ENCODE peak calls at places on chromosomes 3 and 15, in seven cellular contexts. G is prostate gland; T is naive thymus-derived CD4-positive, alpha-beta T cell; U is A549; D is astrocyte; V is right lobe of liver; W is right cardiac atrium. C is an unnamed sample.

GRCh38 chr3:55166577-55167555 is 239.0 kb upstream of the LRTM1 start:
- DNase-seq in V (no peak), G (no peak), T (no peak), U (no peak), D (no peak), W (no peak), C (no peak)

GRCh38 chr3:123843668-123844067 is 40.5 kb downstream of the MYLK start:
- DNase-seq in D (peak; percentile 83), G (no peak), U (no peak), T (no peak), V (no peak), W (no peak), C (no peak)

GRCh38 chr3:3765661-3766060 is 33.6 kb upstream of the LRRN1 start:
- DNase-seq in G (no peak), V (no peak), T (no peak), D (peak; percentile 45), W (no peak), U (no peak), C (no peak)

GRCh38 chr3:133973249-133973980 is 56.3 kb downstream of the SLCO2A1 start:
- DNase-seq in V (no peak), D (no peak), U (no peak), G (no peak), W (no peak), T (no peak), C (no peak)

GRCh38 chr3:17300441-17300840 is 415.7 kb downstream of the PLCL2 start:
- DNase-seq in V (no peak), T (no peak), U (no peak), D (no peak), G (no peak), W (no peak), C (no peak)

GRCh38 chr15:66564136-66565041 is 1.4 kb downstream of the LCTL start:
- DNase-seq in W (no peak), U (no peak), V (peak; percentile 39), T (no peak), G (no peak), D (no peak), C (no peak)

GRCh38 chr15:31263751-31264533 is 62.7 kb upstream of the KLF13 start:
- DNase-seq in D (no peak), G (peak; percentile 48), W (peak; percentile 87), U (no peak), T (peak; percentile 75), V (peak; percentile 89), C (no peak)

GRCh38 chr3:8456118-8456811 is 45.4 kb upstream of the LMCD1 start:
- DNase-seq in G (no peak), W (no peak), V (no peak), D (peak; percentile 45), U (peak; percentile 58), T (no peak), C (no peak)

GRCh38 chr3:62585861-62586260 is 212.5 kb upstream of the FEZF2 start:
- DNase-seq in T (no peak), G (no peak), W (no peak), U (no peak), D (no peak), V (no peak), C (no peak)

GRCh38 chr3:123367467-123368154 is 81.3 kb downstream of the ADCY5 start:
- DNase-seq in W (no peak), D (no peak), V (no peak), U (no peak), G (no peak), T (no peak), C (no peak)

GRCh38 chr3:195038161-195038560 is 232.8 kb downstream of the XXYLT1 start:
- DNase-seq in D (no peak), U (no peak), G (no peak), T (no peak), W (no peak), V (no peak), C (no peak)

GRCh38 chr3:155323063-155323666 is 29.7 kb upstream of the STRIT1 start:
- DNase-seq in T (no peak), D (peak; percentile 49), V (no peak), U (peak; percentile 53), G (peak; percentile 47), W (no peak), C (peak; percentile 41)

DNA sequence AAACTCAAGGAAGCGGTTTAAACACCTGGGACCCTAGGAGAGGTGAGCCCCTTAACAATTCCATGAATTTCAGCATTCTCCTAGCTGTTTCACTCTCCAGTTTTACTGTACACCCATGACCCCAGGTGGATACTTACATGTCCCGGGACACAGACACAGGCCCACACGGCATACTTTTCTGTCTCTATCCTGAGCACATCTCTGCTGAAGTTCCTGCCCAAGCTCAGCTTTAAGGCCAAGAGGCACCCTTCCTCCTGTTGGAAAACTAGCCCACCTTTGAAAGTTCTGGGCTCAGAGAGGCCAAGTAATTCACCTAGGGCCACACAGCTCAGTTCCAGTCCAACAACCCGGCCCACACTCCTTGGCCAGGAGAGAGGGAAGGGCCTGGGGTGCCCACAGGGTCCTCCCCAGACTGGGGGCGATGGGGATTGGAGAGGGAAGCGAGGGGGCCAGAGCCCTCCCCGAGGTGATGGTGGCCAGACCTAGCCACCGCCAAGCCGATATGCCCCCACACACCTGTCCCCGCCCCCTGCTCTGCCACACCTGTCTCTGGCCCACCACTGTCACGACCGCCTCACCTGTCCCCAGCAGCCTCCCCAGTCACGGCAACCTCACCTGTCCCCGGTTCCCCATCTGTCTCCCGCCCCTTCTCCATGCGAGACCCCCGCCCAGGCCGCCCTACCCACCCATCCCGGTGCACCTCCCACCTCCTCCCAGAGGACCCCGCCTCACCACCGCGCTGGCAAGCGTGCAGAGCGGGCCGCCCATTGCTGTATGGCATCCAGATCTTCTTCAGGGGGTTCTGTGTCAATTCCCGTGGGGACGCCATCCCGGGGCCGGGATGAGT is 431 bp downstream of the PFKFB4 start:
- DNase-seq in W (no peak), V (no peak), D (no peak), G (peak; percentile 28), U (no peak), T (no peak), C (peak; percentile 15)
- H3K4me1 ChIP-seq in W (peaks cover 2% of the 10 kb centered on the region), V (peaks cover 10% of the 10 kb centered on the region), D (peaks cover 33% of the 10 kb centered on the region), G (peaks cover 5% of the 10 kb centered on the region), U (peaks cover 36% of the 10 kb centered on the region), T (peaks cover 10% of the 10 kb centered on the region), C (peaks cover 32% of the 10 kb centered on the region)

GRCh38 chr3:68773401-68773800 is 158.9 kb downstream of the TAFA4 start:
- DNase-seq in G (no peak), U (no peak), T (no peak), D (no peak), V (no peak), W (no peak), C (no peak)

DNA sequence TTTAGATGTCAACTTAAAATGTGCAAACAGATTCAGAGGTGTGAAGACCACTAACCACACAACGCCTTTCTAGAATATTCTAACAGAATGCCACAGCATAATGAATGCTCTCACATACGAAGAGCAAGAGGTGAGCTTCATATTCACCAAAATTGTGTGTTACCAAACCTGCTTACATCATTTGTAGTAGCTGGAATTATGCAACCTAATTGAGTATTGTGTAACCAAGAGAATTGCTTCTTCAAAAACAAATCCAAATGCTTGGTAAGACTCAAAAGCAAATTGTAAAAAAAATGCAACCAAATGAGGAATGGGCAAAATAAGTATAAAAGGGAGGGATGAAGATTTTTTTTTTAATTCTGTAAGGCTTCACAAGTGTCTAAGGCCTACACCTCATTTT is 160.7 kb downstream of the TAFA4 start:
- DNase-seq in D (no peak), V (no peak), W (no peak), G (no peak), T (no peak), U (no peak), C (no peak)
- H3K4me3 ChIP-seq in D (no peak overlapping the region), V (no peak overlapping the region), W (no peak overlapping the region), G (no peak overlapping the region), T (no peak overlapping the region), U (no peak overlapping the region), C (no peak overlapping the region)

GRCh38 chr3:127030328-127031045 is 47.6 kb downstream of the PLXNA1 start:
- DNase-seq in V (no peak), W (peak; percentile 47), T (no peak), G (no peak), U (no peak), D (no peak), C (no peak)
- H3K4me1 ChIP-seq in V (no peaks in the 10 kb centered on the region), W (no peaks in the 10 kb centered on the region), T (no peaks in the 10 kb centered on the region), G (no peaks in the 10 kb centered on the region), U (peaks cover 4% of the 10 kb centered on the region), D (peaks cover 4% of the 10 kb centered on the region), C (no peaks in the 10 kb centered on the region)

GRCh38 chr15:99307735-99308134 is 56.5 kb downstream of the LRRC28 start:
- DNase-seq in T (no peak), D (peak; percentile 51), W (no peak), U (no peak), V (no peak), G (no peak), C (no peak)

GRCh38 chr15:99310745-99311144 is 59.5 kb downstream of the LRRC28 start:
- DNase-seq in T (no peak), W (no peak), G (no peak), D (no peak), U (no peak), V (no peak), C (no peak)

GRCh38 chr15:99303881-99304280 is 52.6 kb downstream of the LRRC28 start:
- DNase-seq in D (no peak), G (no peak), U (no peak), W (no peak), V (no peak), T (no peak), C (no peak)

GRCh38 chr15:99305761-99306505 is 54.7 kb downstream of the LRRC28 start:
- DNase-seq in G (peak; percentile 84), U (no peak), V (peak; percentile 67), T (no peak), D (peak; percentile 84), W (peak; percentile 85), C (no peak)

GRCh38 chr15:99306694-99307338 is 55.5 kb downstream of the LRRC28 start:
- DNase-seq in T (no peak), D (no peak), W (no peak), G (peak; percentile 37), V (peak; percentile 48), U (no peak), C (no peak)
- H3K4me3 ChIP-seq in T (no peak overlapping the region), D (no peak overlapping the region), W (peak overlapping the region; percentile 36), G (no peak overlapping the region), V (no peak overlapping the region), U (no peak overlapping the region), C (no peak overlapping the region)

GRCh38 chr15:65363306-65363705 is 14.5 kb downstream of the IGDCC3 start:
- DNase-seq in V (no peak), U (no peak), D (no peak), T (no peak), W (no peak), G (no peak), C (no peak)

GRCh38 chr15:65361708-65362459 is 15.9 kb downstream of the IGDCC3 start:
- DNase-seq in W (no peak), T (no peak), U (no peak), V (no peak), G (no peak), D (no peak), C (no peak)

GRCh38 chr15:65365229-65365628 is 12.6 kb downstream of the IGDCC3 start:
- DNase-seq in D (no peak), T (no peak), U (no peak), W (no peak), G (no peak), V (no peak), C (peak; percentile 63)

GRCh38 chr15:65363766-65364165 is 14.0 kb downstream of the IGDCC3 start:
- DNase-seq in D (no peak), U (no peak), V (no peak), G (no peak), W (no peak), T (no peak), C (no peak)

DNA sequence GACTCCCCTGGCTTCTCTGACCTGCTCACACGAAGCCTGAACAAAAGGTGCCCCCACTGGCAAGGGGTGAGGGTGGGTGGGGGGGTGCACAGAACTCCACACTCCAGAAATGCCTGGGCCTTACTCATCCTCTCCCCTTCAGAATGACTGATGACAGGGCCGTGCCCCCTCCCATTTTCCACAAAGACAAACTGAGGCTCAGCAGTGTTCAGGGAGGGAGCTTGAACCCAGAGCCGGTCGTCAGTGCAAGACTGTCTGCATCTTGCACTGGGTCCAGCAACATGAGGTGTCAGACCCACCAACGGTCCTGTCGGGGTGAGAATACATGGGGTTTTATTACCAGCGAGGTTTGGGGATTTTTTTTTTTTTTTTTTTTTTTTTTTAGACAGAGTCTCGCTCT is 15.3 kb downstream of the IGDCC3 start:
- DNase-seq in G (no peak), V (no peak), D (no peak), U (no peak), W (no peak), T (no peak), C (no peak)
- H3K4me1 ChIP-seq in G (no peaks in the 10 kb centered on the region), V (no peaks in the 10 kb centered on the region), D (no peaks in the 10 kb centered on the region), U (no peaks in the 10 kb centered on the region), W (no peaks in the 10 kb centered on the region), T (no peaks in the 10 kb centered on the region), C (peaks cover 36% of the 10 kb centered on the region)